ENCODE peak calls at places on chromosomes 16 and 17, in six cellular contexts. R is GM23338, S is OCI-LY7, Z is PC-3, U is GM23248, C is hepatocyte. M is an unnamed sample.

GRCh38 chr17:13102477-13102876 is 84.7 kb upstream of the ELAC2 start:
- DNase-seq in U (no peak), C (no peak), Z (no peak), R (no peak), S (no peak), M (no peak)

GRCh38 chr17:4978720-4979119 is 8.8 kb downstream of the CAMTA2 start:
- DNase-seq in R (no peak), S (no peak), C (no peak), U (no peak), Z (no peak), M (no peak)

GRCh38 chr17:57839571-57839923 is 10.3 kb downstream of the MRPS23 start:
- DNase-seq in C (no peak), R (no peak), Z (no peak), U (no peak), S (no peak), M (no peak)

GRCh38 chr17:50949128-50950001 is 83.2 kb upstream of the TOB1 start:
- DNase-seq in C (peak; percentile 32), S (no peak), Z (no peak), U (no peak), R (no peak), M (no peak)

GRCh38 chr17:46044286-46044928 is 45.4 kb downstream of the STH start:
- DNase-seq in Z (peak; percentile 92), C (peak; percentile 89), U (peak; percentile 95), S (peak; percentile 78), R (peak; percentile 96), M (peak; percentile 81)

GRCh38 chr16:55368205-55368604 is 44.2 kb downstream of the IRX6 start:
- DNase-seq in Z (no peak), R (no peak), U (peak; percentile 5), S (no peak), C (no peak), M (no peak)

GRCh38 chr17:63096426-63096825 is 130.4 kb downstream of the TANC2 start:
- DNase-seq in R (no peak), S (no peak), Z (no peak), C (no peak), U (peak; percentile 65), M (no peak)

GRCh38 chr17:3474212-3474611 is 1.6 kb upstream of the ASPA start:
- DNase-seq in R (no peak), Z (peak; percentile 9), C (peak; percentile 53), U (peak; percentile 32), S (no peak), M (no peak)

GRCh38 chr17:65750678-65751077 is 189.2 kb upstream of the AXIN2 start:
- DNase-seq in S (peak; percentile 1), U (peak; percentile 91), Z (peak; percentile 99), R (no peak), C (peak; percentile 64), M (no peak)

GRCh38 chr16:14378131-14378551 is 251.9 kb downstream of the PARN start:
- DNase-seq in S (no peak), Z (peak; percentile 91), R (no peak), U (peak; percentile 76), C (peak; percentile 39), M (no peak)

GRCh38 chr17:48024149-48025039 is 13.2 kb downstream of the COPZ2 start:
- DNase-seq in U (peak; percentile 83), R (peak; percentile 68), Z (peak; percentile 94), C (peak; percentile 58), S (no peak), M (peak; percentile 77)
- TF ChIP-seq EZH2phosphoT487 in U (no peak), R (no peak), Z (no peak), C (peak; percentile 45), S (no peak), M (peak; percentile 62)

DNA sequence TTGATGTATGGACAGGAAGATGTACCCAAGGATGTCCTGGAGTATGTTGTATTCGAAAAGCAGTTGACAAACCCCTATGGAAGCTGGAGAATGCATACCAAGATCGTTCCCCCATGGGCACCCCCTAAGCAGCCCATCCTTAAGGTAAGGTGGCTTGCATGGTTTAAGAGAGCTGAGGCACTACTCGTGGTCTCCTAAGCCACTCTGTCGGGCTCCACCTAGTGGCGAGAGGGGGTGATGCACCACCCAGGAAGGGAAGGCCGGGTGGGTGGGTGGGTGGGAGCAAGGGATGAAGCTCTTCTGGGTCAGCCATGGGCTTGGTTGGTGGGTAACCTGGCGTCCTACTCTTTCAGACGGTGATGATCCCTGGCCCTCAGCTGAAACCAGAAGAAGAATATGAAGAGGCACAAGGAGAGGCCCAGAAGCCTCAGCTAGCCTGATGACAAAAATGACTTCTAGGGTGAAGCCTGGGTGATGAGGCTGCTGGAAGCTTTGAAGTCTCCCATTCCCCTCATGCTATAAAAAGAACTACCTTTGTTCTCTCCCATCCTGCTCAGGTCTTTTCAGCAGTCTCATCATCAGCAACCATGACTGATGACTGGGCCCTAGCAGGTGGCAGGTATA is 21.5 kb downstream of the GPR179 start:
- DNase-seq in Z (peak; percentile 61), U (peak; percentile 53), R (peak; percentile 82), S (peak; percentile 76), C (peak; percentile 69), M (peak; percentile 67)
- H2AFZ ChIP-seq in Z (no peak overlapping the region), U (no peak overlapping the region), R (no peak overlapping the region), S (no peak overlapping the region), C (no peak overlapping the region), M (no peak overlapping the region)

GRCh38 chr16:57762365-57763289 is 27.1 kb downstream of the KATNB1 start:
- DNase-seq in S (no peak), Z (no peak), C (no peak), R (no peak), U (no peak), M (no peak)
- TF ChIP-seq EZH2phosphoT487 in S (no peak), Z (no peak), C (no peak), R (no peak), U (no peak), M (no peak)

GRCh38 chr16:4788910-4789309 is 765 bp upstream of the SEPTIN12 start:
- DNase-seq in R (no peak), C (no peak), Z (no peak), U (no peak), S (no peak), M (no peak)

GRCh38 chr16:4787068-4787467 is 1.1 kb downstream of the SEPTIN12 start:
- DNase-seq in R (no peak), U (no peak), S (no peak), C (no peak), Z (no peak), M (no peak)

GRCh38 chr16:4785758-4786433 is 2.2 kb downstream of the SEPTIN12 start:
- DNase-seq in C (no peak), S (no peak), U (no peak), Z (no peak), R (no peak), M (no peak)

GRCh38 chr16:4788489-4788889 is 344 bp upstream of the SEPTIN12 start:
- DNase-seq in Z (no peak), U (no peak), C (peak; percentile 49), R (no peak), S (no peak), M (no peak)

DNA sequence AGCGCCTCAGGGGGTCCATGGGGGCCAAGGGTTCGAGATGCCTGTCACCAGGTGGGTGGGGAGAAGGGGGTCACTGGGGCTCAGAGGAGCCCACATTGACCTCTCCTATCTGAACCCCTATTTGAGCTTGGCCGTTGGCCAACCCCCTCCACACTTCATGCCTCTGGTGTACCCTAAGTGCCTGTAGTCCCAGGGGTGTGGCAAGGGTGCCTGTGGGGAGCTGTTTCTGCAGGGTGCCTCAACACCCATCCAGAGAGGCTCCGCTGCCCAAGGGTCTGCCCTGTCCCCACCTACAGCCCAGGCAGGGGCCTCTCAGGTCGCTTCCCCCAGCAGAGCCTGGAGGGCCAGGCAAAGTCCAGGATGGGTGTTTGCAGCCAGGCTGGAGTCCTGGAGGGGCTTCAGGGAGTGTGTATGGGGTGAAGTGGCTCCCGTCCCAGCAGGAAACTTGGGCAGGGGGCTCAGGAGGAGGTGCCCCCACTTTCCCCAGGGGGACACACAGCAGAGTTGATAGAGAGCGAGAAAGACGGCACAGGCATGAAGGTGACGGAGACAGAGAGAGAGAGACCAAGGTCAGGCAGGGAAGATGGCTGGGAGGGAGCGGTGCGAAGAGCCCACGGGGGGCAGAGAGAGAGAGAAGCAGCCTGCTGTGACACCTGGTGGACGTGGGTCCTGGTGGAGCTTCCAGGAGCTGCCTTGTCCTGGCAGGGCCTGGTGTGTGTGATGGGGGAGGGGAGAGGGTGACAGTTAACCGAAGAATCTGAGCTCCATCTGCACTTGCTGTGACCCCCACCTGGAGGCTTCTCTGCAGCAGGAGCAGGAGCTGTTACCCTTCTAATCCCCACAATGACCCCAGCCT is at the start of gene SEPTIN12:
- DNase-seq in Z (no peak), U (no peak), R (peak; percentile 32), S (no peak), C (no peak), M (no peak)
- H2AFZ ChIP-seq in Z (no peak within 1 kb of the TSS), U (no peak within 1 kb of the TSS), R (peak within 1 kb of the TSS; percentile 87), S (no peak within 1 kb of the TSS), C (no peak within 1 kb of the TSS), M (peak within 1 kb of the TSS; percentile 0)

GRCh38 chr17:78535285-78536197 is 41.7 kb downstream of the DNAH17 start:
- DNase-seq in U (no peak), S (no peak), Z (peak; percentile 98), R (no peak), C (no peak), M (no peak)

GRCh38 chr17:78530675-78531074 is 46.5 kb downstream of the DNAH17 start:
- DNase-seq in S (no peak), R (no peak), U (no peak), C (no peak), Z (no peak), M (no peak)

GRCh38 chr17:78534492-78535284 is 42.5 kb downstream of the DNAH17 start:
- DNase-seq in Z (no peak), U (no peak), R (no peak), S (no peak), C (no peak), M (no peak)

GRCh38 chr17:78532311-78532710 is 44.9 kb downstream of the DNAH17 start:
- DNase-seq in S (no peak), U (no peak), Z (peak; percentile 39), R (no peak), C (no peak), M (no peak)

GRCh38 chr17:78532922-78533640 is 44.1 kb downstream of the DNAH17 start:
- DNase-seq in Z (peak; percentile 96), U (peak; percentile 60), R (no peak), S (no peak), C (no peak), M (no peak)
- TF ChIP-seq EZH2phosphoT487 in Z (no peak), U (no peak), R (no peak), S (no peak), C (no peak), M (no peak)

GRCh38 chr17:41959336-41960095 is 7.1 kb upstream of the CNP start:
- DNase-seq in R (peak; percentile 86), S (peak; percentile 61), Z (peak; percentile 48), C (peak; percentile 50), U (peak; percentile 36), M (peak; percentile 58)
- H2AFZ ChIP-seq in R (peak overlapping the region; percentile 67), S (no peak overlapping the region), Z (no peak overlapping the region), C (no peak overlapping the region), U (no peak overlapping the region), M (peak overlapping the region; percentile 40)